ENCODE peak calls at places on chromosomes 3 and 15, in nine cellular contexts. G is T-helper 1 cell, U is ACHN, H is ELR, A is GM13976, K is RWPE1, B is HTR-8/SVneo, X is neural crest cell, C is glomerular endothelial cell. S is an unnamed sample.

GRCh38 chr15:47507221-47507985 is 209.9 kb upstream of the SEMA6D start:
- DNase-seq in C (no peak), K (no peak), U (no peak), X (no peak), H (no peak), A (no peak), B (no peak), G (no peak), S (no peak)

GRCh38 chr15:84827246-84827645 is 10.1 kb downstream of the ALPK3 start:
- DNase-seq in G (no peak), K (no peak), A (no peak), U (no peak), C (no peak), B (no peak), H (no peak), X (no peak), S (no peak)

GRCh38 chr3:45017826-45018225 is 8.3 kb upstream of the CLEC3B start:
- DNase-seq in K (no peak), A (no peak), C (no peak), B (no peak), H (no peak), G (no peak), X (no peak), U (no peak), S (no peak)

GRCh38 chr3:5581743-5582142 is 394.2 kb downstream of the EDEM1 start:
- DNase-seq in C (no peak), G (no peak), H (no peak), X (no peak), U (no peak), K (no peak), B (no peak), A (no peak), S (no peak)

GRCh38 chr15:48962662-48963523 is 826 bp downstream of the SHC4 start:
- DNase-seq in U (no peak), X (peak), A (peak), H (peak), K (peak), G (peak), C (no peak), B (peak), S (no peak)

GRCh38 chr3:13601692-13602080 is 52.8 kb downstream of the FBLN2 start:
- DNase-seq in H (no peak), A (no peak), K (no peak), X (no peak), U (no peak), C (no peak), B (no peak), G (no peak), S (no peak)

GRCh38 chr15:85730001-85730820 is 64.5 kb downstream of the KLHL25 start:
- DNase-seq in B (peak), C (peak), K (peak), H (peak), X (peak), G (peak), U (peak), A (peak), S (peak)

GRCh38 chr3:197298858-197299854 is 744 bp upstream of the DLG1 start:
- DNase-seq in B (peak), H (no peak), A (peak), X (peak), C (no peak), U (peak), G (no peak), K (peak), S (peak)

GRCh38 chr15:95557226-95558046 is 773.1 kb upstream of the NR2F2 start:
- DNase-seq in A (no peak), X (peak), B (peak), G (no peak), H (peak), K (peak), C (peak), U (peak), S (no peak)

GRCh38 chr3:16060358-16060852 is 114.1 kb upstream of the GALNT15 start:
- DNase-seq in K (peak), C (peak), A (no peak), X (no peak), H (peak), U (peak), G (no peak), B (peak), S (no peak)

GRCh38 chr3:172271386-172271976 is 176.8 kb downstream of the GHSR start:
- DNase-seq in A (no peak), K (no peak), B (no peak), H (no peak), G (no peak), X (no peak), C (no peak), U (no peak), S (no peak)

GRCh38 chr3:85781806-85782205 is 823.0 kb downstream of the CADM2 start:
- DNase-seq in H (no peak), K (no peak), C (no peak), X (no peak), A (no peak), U (no peak), B (no peak), G (no peak), S (no peak)

GRCh38 chr3:146536681-146537080 is 7.7 kb downstream of the PLSCR1 start:
- DNase-seq in H (no peak), K (no peak), X (no peak), U (no peak), B (no peak), C (no peak), G (no peak), A (no peak), S (no peak)

GRCh38 chr15:66964111-66964738 is 101.2 kb upstream of the SMAD3 start:
- DNase-seq in B (no peak), H (no peak), C (no peak), U (no peak), A (no peak), G (no peak), X (no peak), K (no peak), S (no peak)

GRCh38 chr15:77898811-77899730 is 178.4 kb downstream of the TBC1D2B start:
- DNase-seq in U (no peak), C (no peak), K (no peak), X (no peak), G (no peak), H (no peak), B (no peak), A (no peak), S (no peak)

GRCh38 chr3:184320099-184320445 is 5.7 kb downstream of the EIF4G1 start:
- DNase-seq in G (no peak), K (peak), A (peak), H (peak), X (no peak), C (no peak), U (peak), B (peak), S (no peak)

GRCh38 chr3:32278714-32279113 is 40.2 kb downstream of the CMTM8 start:
- DNase-seq in H (no peak), G (no peak), K (peak), B (no peak), A (no peak), X (no peak), C (no peak), U (no peak), S (no peak)